ENCODE peak calls at places on chromosomes 5 and 9, in seven cellular contexts. R is globus pallidus, U is anterior cingulate cortex, G is AG08395, K is neuronal stem cell, X is GM18507, H is EL. P is an unnamed sample.
A peak's percentile ranks its signal among the peaks of the same experiment; 100 is the strongest.

GRCh38 chr9:124033967-124034366 is 22.4 kb downstream of the LHX2 start:
- DNase-seq in G (no peak), K (no peak), X (no peak), H (no peak), R (no peak), U (no peak), P (no peak)

GRCh38 chr9:125949247-125949646 is 202.1 kb downstream of the PBX3 start:
- DNase-seq in X (no peak), G (no peak), U (no peak), H (peak; percentile 47), K (no peak), R (no peak), P (no peak)

GRCh38 chr5:135993894-135994514 is 34.8 kb upstream of the TGFBI start:
- DNase-seq in K (no peak), G (peak; percentile 57), R (no peak), U (no peak), X (no peak), H (peak; percentile 77), P (peak; percentile 69)

GRCh38 chr5:14326035-14326909 is 183.1 kb downstream of the TRIO start:
- DNase-seq in R (no peak), H (no peak), U (no peak), G (no peak), X (no peak), K (no peak), P (no peak)

GRCh38 chr9:98271479-98271878 is 16.0 kb upstream of the TBC1D2 start:
- DNase-seq in R (no peak), U (no peak), G (no peak), X (no peak), K (no peak), H (no peak), P (no peak)

GRCh38 chr5:68243251-68243650 is 27.7 kb downstream of the PIK3R1 start:
- DNase-seq in X (no peak), H (peak; percentile 28), U (no peak), K (no peak), G (no peak), R (no peak), P (no peak)

GRCh38 chr5:173413476-173413982 is 85.3 kb upstream of the STC2 start:
- DNase-seq in U (no peak), G (no peak), X (no peak), K (no peak), R (no peak), H (no peak), P (no peak)

GRCh38 chr9:105291422-105291859 is 47.0 kb downstream of the SLC44A1 start:
- DNase-seq in U (no peak), X (no peak), G (no peak), H (no peak), K (no peak), R (no peak), P (no peak)

GRCh38 chr9:117825609-117826347 is 121.6 kb downstream of the TLR4 start:
- DNase-seq in G (no peak), R (peak; percentile 26), K (no peak), H (no peak), U (no peak), X (peak; percentile 9), P (no peak)

GRCh38 chr5:97840643-97841042 is 657.6 kb upstream of the RIOK2 start:
- DNase-seq in K (no peak), U (no peak), G (no peak), R (no peak), X (no peak), H (peak; percentile 35), P (no peak)

GRCh38 chr9:128429505-128430086 is 8.9 kb downstream of the CERCAM start:
- DNase-seq in H (no peak), X (no peak), R (no peak), G (no peak), K (no peak), U (no peak), P (no peak)

GRCh38 chr5:140336388-140336787 is 10.0 kb downstream of the HBEGF start:
- DNase-seq in X (no peak), G (no peak), K (no peak), H (no peak), R (no peak), U (no peak), P (no peak)

GRCh38 chr9:87443461-87443860 is 54.2 kb upstream of the DAPK1 start:
- DNase-seq in G (no peak), X (no peak), K (no peak), H (no peak), U (no peak), R (no peak), P (no peak)

GRCh38 chr9:21546949-21547348 is 64.8 kb upstream of the IFNE start:
- DNase-seq in H (no peak), X (no peak), G (no peak), K (no peak), U (no peak), R (no peak), P (no peak)

GRCh38 chr9:37650873-37651768 is at the start of gene FRMPD1:
- DNase-seq in R (peak; percentile 38), K (no peak), G (peak; percentile 71), X (peak; percentile 37), U (no peak), H (peak; percentile 44), P (peak; percentile 88)

GRCh38 chr5:155047818-155048217 is 34.3 kb downstream of the KIF4B start:
- DNase-seq in U (no peak), K (no peak), R (no peak), G (no peak), X (no peak), H (no peak), P (no peak)

GRCh38 chr5:177020033-177020432 is 2.5 kb upstream of the ZNF346 start:
- DNase-seq in U (no peak), R (no peak), X (no peak), H (no peak), K (no peak), G (no peak), P (no peak)

GRCh38 chr5:75366787-75367186 is 29.8 kb downstream of the HMGCR start:
- DNase-seq in K (no peak), G (no peak), U (no peak), H (no peak), X (peak; percentile 11), R (no peak), P (no peak)

GRCh38 chr9:137169764-137170460 is at the start of gene LRRC26:
- DNase-seq in X (no peak), U (no peak), H (no peak), R (no peak), G (no peak), K (no peak), P (no peak)

GRCh38 chr9:37083654-37084053 is 36.7 kb upstream of the ZCCHC7 start:
- DNase-seq in U (no peak), X (no peak), H (no peak), R (no peak), G (no peak), K (no peak), P (no peak)

GRCh38 chr9:123364241-123364824 is 8.3 kb downstream of the CRB2 start:
- DNase-seq in G (peak; percentile 48), H (peak; percentile 26), U (peak; percentile 74), K (no peak), X (no peak), R (peak; percentile 96), P (peak; percentile 49)

GRCh38 chr9:121201738-121202533 is at the start of gene RAB14:
- DNase-seq in G (peak; percentile 100), R (peak; percentile 99), H (peak; percentile 99), U (peak; percentile 99), K (peak; percentile 96), X (peak; percentile 94), P (peak; percentile 100)

GRCh38 chr5:1027631-1028441 is 19.2 kb downstream of the NKD2 start:
- DNase-seq in H (no peak), X (no peak), K (no peak), R (no peak), G (no peak), U (no peak), P (no peak)

GRCh38 chr9:79672236-79672635 is 100.5 kb downstream of the TLE4 start:
- DNase-seq in X (no peak), H (no peak), R (no peak), K (no peak), G (no peak), U (no peak), P (no peak)

GRCh38 chr5:97623441-97623840 is 440.4 kb upstream of the RIOK2 start:
- DNase-seq in K (no peak), X (no peak), H (no peak), R (no peak), U (no peak), G (no peak), P (no peak)

GRCh38 chr5:139647406-139648204 is 544 bp upstream of the CXXC5 start:
- DNase-seq in U (no peak), G (no peak), K (no peak), X (no peak), R (no peak), H (no peak), P (no peak)

GRCh38 chr9:97658707-97659106 is 25.1 kb downstream of the NCBP1 start:
- DNase-seq in H (no peak), G (no peak), R (no peak), X (no peak), U (no peak), K (no peak), P (no peak)

GRCh38 chr5:54930736-54931135 is 54.7 kb downstream of the ESM1 start:
- DNase-seq in K (no peak), X (no peak), R (no peak), G (no peak), U (no peak), H (no peak), P (no peak)

GRCh38 chr5:129506092-129506491 is 46.0 kb downstream of the ADAMTS19 start:
- DNase-seq in K (no peak), H (peak; percentile 3), X (no peak), U (no peak), G (no peak), R (no peak), P (peak; percentile 3)

GRCh38 chr5:157046041-157046440 is 12.9 kb downstream of the HAVCR1 start:
- DNase-seq in K (no peak), U (peak; percentile 3), X (no peak), R (no peak), H (peak; percentile 2), G (no peak), P (no peak)

GRCh38 chr5:139848508-139849100 is 53.0 kb downstream of the PSD2 start:
- DNase-seq in R (no peak), H (no peak), X (no peak), G (no peak), U (no peak), K (no peak), P (no peak)

GRCh38 chr5:129345213-129345925 is 114.7 kb upstream of the ADAMTS19 start:
- DNase-seq in X (no peak), R (no peak), K (no peak), H (no peak), G (no peak), U (no peak), P (no peak)

GRCh38 chr5:5886812-5887486 is 464.5 kb downstream of the ICE1 start:
- DNase-seq in U (no peak), X (peak; percentile 39), H (no peak), G (no peak), R (no peak), K (peak; percentile 15), P (no peak)

GRCh38 chr9:133945314-133945975 is 46.7 kb downstream of the VAV2 start:
- DNase-seq in X (no peak), G (no peak), R (no peak), U (no peak), H (no peak), K (no peak), P (no peak)